ENCODE peak calls at places on chromosome 22, in six cellular contexts. U is mucosa of descending colon, M is body of pancreas, G is ACHN, R is HEK293T, V is neural crest cell. H is an unnamed sample.

GRCh38 chr22:27627444-27627833 is 174.1 kb downstream of the MN1 start:
- DNase-seq in U (no peak), G (no peak), M (no peak), R (peak), V (no peak), H (no peak)

GRCh38 chr22:28899199-28899853 is 16.0 kb downstream of the ZNRF3 start:
- DNase-seq in V (no peak), G (no peak), U (no peak), M (no peak), R (no peak), H (peak)

GRCh38 chr22:44422742-44423370 is 75.2 kb downstream of the RTL6 start:
- DNase-seq in V (no peak), R (no peak), G (no peak), M (no peak), U (peak), H (no peak)

GRCh38 chr22:29623059-29623458 is 19.6 kb downstream of the NF2 start:
- DNase-seq in G (no peak), U (no peak), M (no peak), V (no peak), R (no peak), H (no peak)

GRCh38 chr22:37317698-37318210 is 35.4 kb downstream of the CYTH4 start:
- DNase-seq in G (no peak), U (no peak), R (no peak), M (no peak), V (no peak), H (no peak)

GRCh38 chr22:39244496-39245129 is at the start of gene PDGFB:
- DNase-seq in M (peak), R (peak), V (no peak), U (no peak), G (peak), H (no peak)

GRCh38 chr22:17888439-17888838 is 114.2 kb upstream of the BID start:
- DNase-seq in U (no peak), G (no peak), V (no peak), R (no peak), M (no peak), H (no peak)

GRCh38 chr22:30607939-30608338 is 965 bp downstream of the TCN2 start:
- DNase-seq in U (no peak), R (no peak), G (no peak), V (no peak), M (no peak), H (no peak)

GRCh38 chr22:19974233-19974861 is 32.7 kb upstream of the TXNRD2 start:
- DNase-seq in U (peak), V (peak), M (no peak), G (peak), R (peak), H (no peak)

GRCh38 chr22:48382197-48382596 is 1445.5 kb downstream of the BRD1 start:
- DNase-seq in V (no peak), U (no peak), M (no peak), R (no peak), G (no peak), H (no peak)

GRCh38 chr22:21029486-21030025 is 2.8 kb downstream of the SLC7A4 start:
- DNase-seq in M (no peak), R (no peak), V (no peak), U (no peak), G (no peak), H (no peak)

GRCh38 chr22:37486224-37486845 is at the start of gene MFNG:
- DNase-seq in V (peak), M (peak), G (peak), U (peak), R (peak), H (peak)

GRCh38 chr22:17587631-17588030 is 24.3 kb downstream of the SLC25A18 start:
- DNase-seq in G (no peak), U (no peak), M (no peak), R (no peak), V (no peak), H (no peak)

GRCh38 chr22:45127866-45128265 is 35.9 kb upstream of the NUP50 start:
- DNase-seq in U (no peak), R (no peak), M (no peak), G (peak), V (no peak), H (no peak)

GRCh38 chr22:49332691-49333090 is 495.0 kb downstream of the BRD1 start:
- DNase-seq in G (no peak), V (no peak), U (no peak), M (no peak), R (no peak), H (no peak)

GRCh38 chr22:24008022-24008283 is 2.7 kb upstream of the GSTT4 start:
- DNase-seq in R (no peak), V (no peak), G (no peak), M (no peak), U (no peak), H (no peak)

GRCh38 chr22:38655532-38656255 is 498 bp downstream of the FAM227A start:
- DNase-seq in V (no peak), G (peak), M (no peak), U (no peak), R (peak), H (no peak)

GRCh38 chr22:27022741-27023373 is 365.5 kb downstream of the MIAT start:
- DNase-seq in V (no peak), G (no peak), R (no peak), U (no peak), M (no peak), H (no peak)

GRCh38 chr22:22046370-22046769 is 63.8 kb upstream of the TOP3B start:
- DNase-seq in R (no peak), M (no peak), G (no peak), U (no peak), V (no peak), H (no peak)

GRCh38 chr22:40512426-40513136 is 123.9 kb downstream of the MRTFA start:
- DNase-seq in V (no peak), G (peak), U (no peak), R (no peak), M (no peak), H (no peak)

GRCh38 chr22:33896801-33897620 is 23.3 kb downstream of the LARGE1 start:
- DNase-seq in V (no peak), U (no peak), R (peak), G (no peak), M (no peak), H (no peak)

GRCh38 chr22:39090426-39091064 is 6.5 kb upstream of the APOBEC3H start:
- DNase-seq in U (peak), G (no peak), M (no peak), V (no peak), R (no peak), H (peak)

GRCh38 chr22:20862540-20862939 is 3.7 kb downstream of the SNAP29 start:
- DNase-seq in U (no peak), M (no peak), R (no peak), G (no peak), V (no peak), H (no peak)

GRCh38 chr22:47192651-47193437 is 430.4 kb downstream of the TBC1D22A start:
- DNase-seq in V (no peak), M (peak), U (peak), G (no peak), R (no peak), H (no peak)

GRCh38 chr22:26901228-26901816 is 243.9 kb downstream of the MIAT start:
- DNase-seq in V (no peak), G (no peak), M (no peak), U (no peak), R (no peak), H (no peak)

GRCh38 chr22:29308791-29309262 is 2.4 kb downstream of the GAS2L1 start:
- DNase-seq in M (peak), G (no peak), U (no peak), R (no peak), V (no peak), H (peak)

GRCh38 chr22:22348815-22349454 is 104.3 kb downstream of the VPREB1 start:
- DNase-seq in V (no peak), M (no peak), U (no peak), G (no peak), R (no peak), H (no peak)